ENCODE peak calls at places on chromosomes 11 and 22, in five cellular contexts. Z is A549, N is HepG2, M is GM12878, V is K562. J is an unnamed sample.

GRCh38 chr11:16860632-16861031 is 122.2 kb downstream of the C11orf58 start:
- DNase-seq in Z (no peak), N (no peak), M (no peak), V (peak), J (no peak)

GRCh38 chr22:36914383-36914752 is 940 bp downstream of the CSF2RB start:
- DNase-seq in Z (no peak), N (no peak), M (no peak), V (no peak), J (no peak)

GRCh38 chr11:2348986-2349385 is 28.1 kb upstream of the CD81 start:
- DNase-seq in Z (no peak), N (no peak), M (no peak), V (no peak), J (no peak)

GRCh38 chr11:693887-694562 is 997 bp downstream of the DEAF1 start:
- DNase-seq in Z (no peak), N (no peak), M (no peak), V (no peak), J (no peak)

GRCh38 chr11:47714554-47715081 is 551 bp downstream of the AGBL2 start:
- DNase-seq in Z (no peak), N (no peak), M (no peak), V (no peak), J (peak)

GRCh38 chr11:71247551-71248250 is 4.7 kb downstream of the SHANK2 start:
- DNase-seq in Z (no peak), N (no peak), M (no peak), V (no peak), J (peak)

GRCh38 chr11:43376594-43376993 is 17.9 kb downstream of the TTC17 start:
- DNase-seq in Z (no peak), N (peak), M (no peak), V (no peak), J (no peak)

GRCh38 chr11:105466582-105467228 is 143.2 kb upstream of the GRIA4 start:
- DNase-seq in Z (no peak), N (peak), M (no peak), V (no peak), J (no peak)

GRCh38 chr22:45263790-45264269 is 20.9 kb upstream of the UPK3A start:
- DNase-seq in Z (peak), N (peak), M (no peak), V (peak), J (peak)

GRCh38 chr11:128467610-128468041 is 119.7 kb downstream of the ETS1 start:
- DNase-seq in Z (peak), N (peak), M (no peak), V (no peak), J (no peak)

GRCh38 chr22:27602390-27602789 is 199.2 kb downstream of the MN1 start:
- DNase-seq in Z (no peak), N (no peak), M (no peak), V (peak), J (peak)

GRCh38 chr11:125874556-125875124 is 12.8 kb upstream of the HYLS1 start:
- DNase-seq in Z (peak), N (peak), M (no peak), V (peak), J (peak)

GRCh38 chr22:35835998-35836691 is 118.5 kb downstream of the APOL5 start:
- DNase-seq in Z (peak), N (peak), M (no peak), V (peak), J (peak)

GRCh38 chr11:61254403-61255025 is 13.5 kb downstream of the PGA5 start:
- DNase-seq in Z (peak), N (peak), M (peak), V (peak), J (peak)

GRCh38 chr11:2783536-2784082 is 83.8 kb upstream of the KCNQ1OT1 start:
- DNase-seq in Z (no peak), N (no peak), M (no peak), V (no peak), J (no peak)

GRCh38 chr22:47547881-47548630 is 785.6 kb downstream of the TBC1D22A start:
- DNase-seq in Z (no peak), N (no peak), M (no peak), V (no peak), J (no peak)

GRCh38 chr11:47351159-47352126 is 1.1 kb downstream of the MYBPC3 start:
- DNase-seq in Z (no peak), N (no peak), M (no peak), V (no peak), J (no peak)

GRCh38 chr11:130040281-130040940 is 29.3 kb upstream of the APLP2 start:
- DNase-seq in Z (no peak), N (no peak), M (no peak), V (no peak), J (peak)

GRCh38 chr11:108193725-108194124 is 28.7 kb downstream of the NPAT start:
- DNase-seq in Z (no peak), N (no peak), M (no peak), V (no peak), J (no peak)

GRCh38 chr11:71186861-71187260 is 65.5 kb downstream of the SHANK2 start:
- DNase-seq in Z (no peak), N (no peak), M (no peak), V (no peak), J (no peak)

GRCh38 chr11:12086271-12087074 is 23.9 kb upstream of the MICAL2 start:
- DNase-seq in Z (peak), N (peak), M (no peak), V (no peak), J (no peak)

GRCh38 chr11:30128269-30128932 is 102.4 kb upstream of the FSHB start:
- DNase-seq in Z (peak), N (peak), M (no peak), V (peak), J (peak)

GRCh38 chr11:82718307-82718706 is 15.4 kb downstream of the FAM181B start:
- DNase-seq in Z (peak), N (peak), M (no peak), V (peak), J (peak)

GRCh38 chr22:22752556-22753477 is 108.4 kb downstream of the GGTLC2 start:
- DNase-seq in Z (no peak), N (no peak), M (no peak), V (no peak), J (no peak)

GRCh38 chr11:70466154-70466553 is 67.8 kb downstream of the CTTN start:
- DNase-seq in Z (peak), N (no peak), M (no peak), V (peak), J (no peak)

GRCh38 chr11:125476721-125477120 is 19.3 kb downstream of the FEZ1 start:
- DNase-seq in Z (no peak), N (no peak), M (no peak), V (no peak), J (no peak)

DNA sequence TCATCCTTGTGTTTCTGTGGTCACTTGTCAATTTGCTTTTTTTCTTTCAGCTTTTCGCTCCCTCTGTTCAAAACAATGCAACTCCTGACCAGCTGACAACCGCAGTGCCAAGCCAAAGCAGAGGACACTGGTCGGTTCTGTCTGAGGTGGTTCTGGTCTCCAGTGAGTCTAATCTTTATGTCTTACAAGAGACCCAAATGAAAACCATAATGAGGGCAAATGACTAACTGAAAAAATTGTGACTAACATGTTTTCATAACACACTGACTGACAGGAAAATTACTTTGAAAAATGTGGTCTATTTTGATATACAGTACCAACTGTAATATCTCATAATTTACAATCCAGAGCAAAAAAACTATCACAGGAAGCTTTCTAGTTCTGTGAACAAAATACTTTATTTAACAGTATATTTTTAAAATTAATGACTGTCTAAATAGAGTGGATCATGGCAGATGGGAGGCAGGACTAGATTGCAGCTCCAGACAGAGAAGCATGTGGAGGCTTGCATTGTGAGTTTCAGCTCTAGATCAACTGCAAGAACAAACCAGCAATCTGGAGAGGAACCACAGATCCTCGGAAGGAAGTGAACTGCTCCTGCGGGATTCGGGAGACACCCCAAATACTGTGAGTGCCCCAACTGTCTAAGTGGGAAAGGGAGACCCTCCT is 311.8 kb downstream of the SBF2 start:
- DNase-seq in Z (no peak), N (no peak), M (no peak), V (no peak), J (no peak)
- H3K27ac ChIP-seq in Z (peak), N (peak), M (no peak), V (peak), J (peak)

DNA sequence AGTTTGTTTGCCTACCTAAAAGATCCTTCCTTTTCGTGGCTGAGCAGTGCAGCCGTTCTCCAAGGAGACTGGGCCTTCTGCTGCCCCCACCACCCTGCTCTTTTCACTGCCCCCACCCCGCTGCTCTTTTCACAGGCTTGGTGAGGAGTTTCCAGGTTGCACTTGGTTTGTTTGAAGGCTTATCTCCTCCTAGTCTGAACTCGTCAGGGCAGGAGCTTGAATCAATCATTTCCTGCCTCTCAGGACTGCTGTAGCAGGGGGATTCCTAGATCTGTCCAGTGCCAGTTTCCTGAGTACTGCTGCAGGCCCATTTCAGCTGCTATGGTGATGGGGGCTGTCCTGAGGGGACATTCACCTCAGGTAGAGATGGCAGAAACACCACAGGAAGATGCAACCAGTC is 10.0 kb downstream of the MED15 start:
- DNase-seq in Z (no peak), N (no peak), M (no peak), V (no peak), J (no peak)
- TF ChIP-seq JUNB in Z (no peak), N (no peak), M (no peak), V (no peak), J (no peak)

GRCh38 chr11:73233704-73234402 is 15.8 kb downstream of the P2RY2 start:
- DNase-seq in Z (no peak), N (no peak), M (no peak), V (no peak), J (no peak)
- H3K27ac ChIP-seq in Z (no peak), N (no peak), M (no peak), V (no peak), J (no peak)

DNA sequence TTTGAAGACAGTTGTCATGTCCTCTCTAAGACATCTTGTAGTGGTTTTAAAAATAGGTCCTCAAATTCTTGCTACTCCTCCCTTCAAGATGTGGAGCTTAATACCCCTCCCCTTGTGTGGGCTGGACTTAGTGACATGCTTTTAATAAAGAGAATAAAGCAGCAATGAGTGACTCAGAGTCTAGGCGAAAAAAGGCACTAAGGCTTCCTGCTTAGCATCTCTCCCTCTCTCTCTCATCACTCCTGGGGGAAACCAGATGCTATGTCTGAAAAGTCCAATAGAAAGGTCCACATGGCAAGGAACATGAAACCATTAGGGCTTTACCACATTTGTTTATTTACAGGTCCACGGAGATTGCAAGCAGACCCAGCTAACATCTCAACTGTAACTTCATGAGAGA is 11.7 kb downstream of the SERGEF start:
- DNase-seq in Z (no peak), N (no peak), M (no peak), V (no peak), J (no peak)
- TF ChIP-seq JUNB in Z (no peak), N (no peak), M (no peak), V (no peak), J (no peak)